ENCODE peak calls at places on chromosome 20, in five cellular contexts. One of them, this sample, is unnamed.

GRCh38 chr20:59006864-59007757 is at the start of gene CTSZ:
- DNase-seq in choroid plexus epithelial cell: peak
- DNase-seq in NCI-H1105 treated with DMSO at 0.1 percent for 48 hours: no peak
- DNase-seq in DMS153: no peak
- DNase-seq in CD8-positive, alpha-beta memory T cell: peak
- DNase-seq in this sample: no peak

GRCh38 chr20:60810561-60810960 is 441.5 kb upstream of the CDH4 start:
- DNase-seq in choroid plexus epithelial cell: no peak
- DNase-seq in NCI-H1105 treated with DMSO at 0.1 percent for 48 hours: no peak
- DNase-seq in DMS153: no peak
- DNase-seq in CD8-positive, alpha-beta memory T cell: no peak
- DNase-seq in this sample: no peak

GRCh38 chr20:3077618-3078134 is 6.3 kb downstream of the OXT start:
- DNase-seq in choroid plexus epithelial cell: no peak
- DNase-seq in NCI-H1105 treated with DMSO at 0.1 percent for 48 hours: no peak
- DNase-seq in DMS153: no peak
- DNase-seq in CD8-positive, alpha-beta memory T cell: no peak
- DNase-seq in this sample: no peak

GRCh38 chr20:62837790-62838458 is 21.1 kb downstream of the COL9A3 start:
- DNase-seq in choroid plexus epithelial cell: peak
- DNase-seq in NCI-H1105 treated with DMSO at 0.1 percent for 48 hours: peak
- DNase-seq in DMS153: peak
- DNase-seq in CD8-positive, alpha-beta memory T cell: no peak
- DNase-seq in this sample: no peak

GRCh38 chr20:51095755-51096509 is 73.0 kb upstream of the KCNG1 start:
- DNase-seq in choroid plexus epithelial cell: peak
- DNase-seq in NCI-H1105 treated with DMSO at 0.1 percent for 48 hours: peak
- DNase-seq in DMS153: peak
- DNase-seq in CD8-positive, alpha-beta memory T cell: no peak
- DNase-seq in this sample: no peak

GRCh38 chr20:16701296-16701695 is 28.5 kb upstream of the SNRPB2 start:
- DNase-seq in choroid plexus epithelial cell: peak
- DNase-seq in NCI-H1105 treated with DMSO at 0.1 percent for 48 hours: no peak
- DNase-seq in DMS153: no peak
- DNase-seq in CD8-positive, alpha-beta memory T cell: peak
- DNase-seq in this sample: peak

GRCh38 chr20:53837126-53837826 is 233.1 kb downstream of the BCAS1 start:
- DNase-seq in choroid plexus epithelial cell: no peak
- DNase-seq in NCI-H1105 treated with DMSO at 0.1 percent for 48 hours: no peak
- DNase-seq in DMS153: no peak
- DNase-seq in CD8-positive, alpha-beta memory T cell: no peak
- DNase-seq in this sample: no peak

GRCh38 chr20:25286917-25287316 is 39.0 kb downstream of the PYGB start:
- DNase-seq in choroid plexus epithelial cell: no peak
- DNase-seq in NCI-H1105 treated with DMSO at 0.1 percent for 48 hours: no peak
- DNase-seq in DMS153: no peak
- DNase-seq in CD8-positive, alpha-beta memory T cell: no peak
- DNase-seq in this sample: peak

GRCh38 chr20:59081036-59081435 is 38.5 kb upstream of the PRELID3B start:
- DNase-seq in choroid plexus epithelial cell: no peak
- DNase-seq in NCI-H1105 treated with DMSO at 0.1 percent for 48 hours: no peak
- DNase-seq in DMS153: no peak
- DNase-seq in CD8-positive, alpha-beta memory T cell: no peak
- DNase-seq in this sample: no peak

GRCh38 chr20:20210327-20210726 is 157.6 kb upstream of the INSM1 start:
- DNase-seq in choroid plexus epithelial cell: no peak
- DNase-seq in NCI-H1105 treated with DMSO at 0.1 percent for 48 hours: no peak
- DNase-seq in DMS153: no peak
- DNase-seq in CD8-positive, alpha-beta memory T cell: no peak
- DNase-seq in this sample: no peak

GRCh38 chr20:64035933-64036345 is at the start of gene C20orf204:
- DNase-seq in choroid plexus epithelial cell: no peak
- DNase-seq in NCI-H1105 treated with DMSO at 0.1 percent for 48 hours: no peak
- DNase-seq in DMS153: no peak
- DNase-seq in CD8-positive, alpha-beta memory T cell: no peak
- DNase-seq in this sample: no peak

GRCh38 chr20:33979094-33979493 is 14.6 kb upstream of the RALY start:
- DNase-seq in choroid plexus epithelial cell: no peak
- DNase-seq in NCI-H1105 treated with DMSO at 0.1 percent for 48 hours: no peak
- DNase-seq in DMS153: no peak
- DNase-seq in CD8-positive, alpha-beta memory T cell: no peak
- DNase-seq in this sample: no peak

GRCh38 chr20:45294659-45295058 is 12.0 kb upstream of the RBPJL start:
- DNase-seq in choroid plexus epithelial cell: no peak
- DNase-seq in NCI-H1105 treated with DMSO at 0.1 percent for 48 hours: no peak
- DNase-seq in DMS153: no peak
- DNase-seq in CD8-positive, alpha-beta memory T cell: no peak
- DNase-seq in this sample: no peak

GRCh38 chr20:50218987-50219435 is 28.4 kb downstream of the CEBPB start:
- DNase-seq in choroid plexus epithelial cell: peak
- DNase-seq in NCI-H1105 treated with DMSO at 0.1 percent for 48 hours: no peak
- DNase-seq in DMS153: no peak
- DNase-seq in CD8-positive, alpha-beta memory T cell: no peak
- DNase-seq in this sample: no peak

GRCh38 chr20:8116067-8116811 is 15.8 kb upstream of the PLCB1 start:
- DNase-seq in choroid plexus epithelial cell: peak
- DNase-seq in NCI-H1105 treated with DMSO at 0.1 percent for 48 hours: no peak
- DNase-seq in DMS153: no peak
- DNase-seq in CD8-positive, alpha-beta memory T cell: no peak
- DNase-seq in this sample: no peak

GRCh38 chr20:37755665-37756064 is 61.8 kb downstream of the CTNNBL1 start:
- DNase-seq in choroid plexus epithelial cell: peak
- DNase-seq in NCI-H1105 treated with DMSO at 0.1 percent for 48 hours: peak
- DNase-seq in DMS153: no peak
- DNase-seq in CD8-positive, alpha-beta memory T cell: no peak
- DNase-seq in this sample: no peak

GRCh38 chr20:8487715-8488114 is 355.6 kb downstream of the PLCB1 start:
- DNase-seq in choroid plexus epithelial cell: no peak
- DNase-seq in NCI-H1105 treated with DMSO at 0.1 percent for 48 hours: no peak
- DNase-seq in DMS153: no peak
- DNase-seq in CD8-positive, alpha-beta memory T cell: no peak
- DNase-seq in this sample: no peak

GRCh38 chr20:49700411-49701185 is 13.1 kb downstream of the B4GALT5 start:
- DNase-seq in choroid plexus epithelial cell: peak
- DNase-seq in NCI-H1105 treated with DMSO at 0.1 percent for 48 hours: no peak
- DNase-seq in DMS153: peak
- DNase-seq in CD8-positive, alpha-beta memory T cell: no peak
- DNase-seq in this sample: no peak

GRCh38 chr20:14991023-14991422 is 653.6 kb upstream of the FLRT3 start:
- DNase-seq in choroid plexus epithelial cell: peak
- DNase-seq in NCI-H1105 treated with DMSO at 0.1 percent for 48 hours: no peak
- DNase-seq in DMS153: no peak
- DNase-seq in CD8-positive, alpha-beta memory T cell: no peak
- DNase-seq in this sample: no peak

GRCh38 chr20:40506567-40506966 is 182.5 kb downstream of the MAFB start:
- DNase-seq in choroid plexus epithelial cell: peak
- DNase-seq in NCI-H1105 treated with DMSO at 0.1 percent for 48 hours: no peak
- DNase-seq in DMS153: no peak
- DNase-seq in CD8-positive, alpha-beta memory T cell: no peak
- DNase-seq in this sample: no peak

GRCh38 chr20:35503841-35504460 is 25.5 kb downstream of the C20orf173 start:
- DNase-seq in choroid plexus epithelial cell: peak
- DNase-seq in NCI-H1105 treated with DMSO at 0.1 percent for 48 hours: no peak
- DNase-seq in DMS153: no peak
- DNase-seq in CD8-positive, alpha-beta memory T cell: no peak
- DNase-seq in this sample: no peak

GRCh38 chr20:53774487-53775203 is 181.0 kb upstream of the ZNF217 start:
- DNase-seq in choroid plexus epithelial cell: peak
- DNase-seq in NCI-H1105 treated with DMSO at 0.1 percent for 48 hours: no peak
- DNase-seq in DMS153: no peak
- DNase-seq in CD8-positive, alpha-beta memory T cell: no peak
- DNase-seq in this sample: no peak

GRCh38 chr20:13739726-13740649 is 44.7 kb downstream of the ESF1 start:
- DNase-seq in choroid plexus epithelial cell: peak
- DNase-seq in NCI-H1105 treated with DMSO at 0.1 percent for 48 hours: no peak
- DNase-seq in DMS153: no peak
- DNase-seq in CD8-positive, alpha-beta memory T cell: no peak
- DNase-seq in this sample: no peak

GRCh38 chr20:59222982-59223610 is 59.5 kb downstream of the ZNF831 start:
- DNase-seq in choroid plexus epithelial cell: peak
- DNase-seq in NCI-H1105 treated with DMSO at 0.1 percent for 48 hours: peak
- DNase-seq in DMS153: no peak
- DNase-seq in CD8-positive, alpha-beta memory T cell: no peak
- DNase-seq in this sample: no peak

GRCh38 chr20:48295445-48295903 is 510.2 kb upstream of the SULF2 start:
- DNase-seq in choroid plexus epithelial cell: peak
- DNase-seq in NCI-H1105 treated with DMSO at 0.1 percent for 48 hours: no peak
- DNase-seq in DMS153: no peak
- DNase-seq in CD8-positive, alpha-beta memory T cell: no peak
- DNase-seq in this sample: no peak

GRCh38 chr20:4012631-4013030 is 2.7 kb downstream of the RNF24 start:
- DNase-seq in choroid plexus epithelial cell: peak
- DNase-seq in NCI-H1105 treated with DMSO at 0.1 percent for 48 hours: no peak
- DNase-seq in DMS153: no peak
- DNase-seq in CD8-positive, alpha-beta memory T cell: no peak
- DNase-seq in this sample: no peak

GRCh38 chr20:8798505-8798904 is 270.4 kb upstream of the PLCB4 start:
- DNase-seq in choroid plexus epithelial cell: peak
- DNase-seq in NCI-H1105 treated with DMSO at 0.1 percent for 48 hours: no peak
- DNase-seq in DMS153: no peak
- DNase-seq in CD8-positive, alpha-beta memory T cell: no peak
- DNase-seq in this sample: no peak

GRCh38 chr20:47998736-47999135 is 213.5 kb upstream of the SULF2 start:
- DNase-seq in choroid plexus epithelial cell: no peak
- DNase-seq in NCI-H1105 treated with DMSO at 0.1 percent for 48 hours: no peak
- DNase-seq in DMS153: no peak
- DNase-seq in CD8-positive, alpha-beta memory T cell: no peak
- DNase-seq in this sample: no peak

GRCh38 chr20:46820682-46821081 is 74.0 kb upstream of the EYA2 start:
- DNase-seq in choroid plexus epithelial cell: peak
- DNase-seq in NCI-H1105 treated with DMSO at 0.1 percent for 48 hours: peak
- DNase-seq in DMS153: peak
- DNase-seq in CD8-positive, alpha-beta memory T cell: no peak
- DNase-seq in this sample: no peak

GRCh38 chr20:21509597-21510331 is 4.1 kb downstream of the NKX2-2 start:
- DNase-seq in choroid plexus epithelial cell: peak
- DNase-seq in NCI-H1105 treated with DMSO at 0.1 percent for 48 hours: no peak
- DNase-seq in DMS153: no peak
- DNase-seq in CD8-positive, alpha-beta memory T cell: no peak
- DNase-seq in this sample: no peak

GRCh38 chr20:63740070-63740500 is 509 bp downstream of the SLC2A4RG start:
- DNase-seq in choroid plexus epithelial cell: peak
- DNase-seq in NCI-H1105 treated with DMSO at 0.1 percent for 48 hours: no peak
- DNase-seq in DMS153: no peak
- DNase-seq in CD8-positive, alpha-beta memory T cell: peak
- DNase-seq in this sample: peak

GRCh38 chr20:51492167-51493092 is 50.1 kb downstream of the NFATC2 start:
- DNase-seq in choroid plexus epithelial cell: no peak
- DNase-seq in NCI-H1105 treated with DMSO at 0.1 percent for 48 hours: no peak
- DNase-seq in DMS153: peak
- DNase-seq in CD8-positive, alpha-beta memory T cell: no peak
- DNase-seq in this sample: no peak

GRCh38 chr20:54477134-54477533 is 1.7 kb downstream of the DOK5 start:
- DNase-seq in choroid plexus epithelial cell: no peak
- DNase-seq in NCI-H1105 treated with DMSO at 0.1 percent for 48 hours: no peak
- DNase-seq in DMS153: no peak
- DNase-seq in CD8-positive, alpha-beta memory T cell: no peak
- DNase-seq in this sample: no peak

GRCh38 chr20:23293689-23294088 is 56.9 kb upstream of the NXT1 start:
- DNase-seq in choroid plexus epithelial cell: no peak
- DNase-seq in NCI-H1105 treated with DMSO at 0.1 percent for 48 hours: no peak
- DNase-seq in DMS153: no peak
- DNase-seq in CD8-positive, alpha-beta memory T cell: no peak
- DNase-seq in this sample: no peak

GRCh38 chr20:50673831-50674825 is 17.2 kb downstream of the RIPOR3 start:
- DNase-seq in choroid plexus epithelial cell: no peak
- DNase-seq in NCI-H1105 treated with DMSO at 0.1 percent for 48 hours: no peak
- DNase-seq in DMS153: no peak
- DNase-seq in CD8-positive, alpha-beta memory T cell: no peak
- DNase-seq in this sample: no peak

GRCh38 chr20:62472020-62472342 is 3.8 kb downstream of the GATA5 start:
- DNase-seq in choroid plexus epithelial cell: no peak
- DNase-seq in NCI-H1105 treated with DMSO at 0.1 percent for 48 hours: no peak
- DNase-seq in DMS153: no peak
- DNase-seq in CD8-positive, alpha-beta memory T cell: no peak
- DNase-seq in this sample: no peak

GRCh38 chr20:45342863-45343444 is 5.3 kb downstream of the SDC4 start:
- DNase-seq in choroid plexus epithelial cell: no peak
- DNase-seq in NCI-H1105 treated with DMSO at 0.1 percent for 48 hours: no peak
- DNase-seq in DMS153: no peak
- DNase-seq in CD8-positive, alpha-beta memory T cell: no peak
- DNase-seq in this sample: no peak

This sample was measured in CD4-positive, alpha-beta memory T cell.